ENCODE peak calls at places on chromosomes 2 and 18, in seven cellular contexts. G, Z, S, O, H, C and N are unnamed samples. For H3K4me1, the result is how much of the 10 kb centered on the place peaks cover.

GRCh38 chr2:166539340-166540162 is 45.5 kb upstream of the SCN7A start:
- DNase-seq in H (peak), S (no peak), C (peak), Z (peak), O (peak), G (peak), N (peak)

GRCh38 chr18:49447810-49448745 is 12.4 kb downstream of the DYM start:
- DNase-seq in C (peak), Z (no peak), H (peak), O (peak), S (no peak), G (peak), N (peak)

GRCh38 chr2:7071916-7072556 is 154.8 kb downstream of the RNF144A start:
- DNase-seq in Z (no peak), S (no peak), H (no peak), G (no peak), C (no peak), O (no peak), N (no peak)

GRCh38 chr2:238136820-238137537 is 1.5 kb upstream of the KLHL30 start:
- DNase-seq in G (peak), O (peak), Z (no peak), H (no peak), S (no peak), C (peak), N (no peak)

GRCh38 chr2:187546762-187547333 is 7.4 kb downstream of the TFPI start:
- DNase-seq in O (peak), H (no peak), G (no peak), C (no peak), Z (no peak), S (no peak), N (no peak)

GRCh38 chr2:176457486-176457885 is 188.2 kb downstream of the MTX2 start:
- DNase-seq in Z (no peak), G (no peak), C (no peak), S (no peak), H (no peak), O (no peak), N (no peak)

GRCh38 chr2:136980303-136980702 is 215.0 kb downstream of the THSD7B start:
- DNase-seq in S (no peak), Z (no peak), G (no peak), H (peak), C (no peak), O (no peak), N (no peak)

GRCh38 chr2:85132834-85133637 is at the start of gene TCF7L1:
- DNase-seq in S (peak), C (peak), Z (peak), H (peak), G (peak), O (peak), N (peak)

GRCh38 chr2:763766-764525 is 86.7 kb upstream of the TMEM18 start:
- DNase-seq in C (peak), Z (no peak), S (no peak), O (peak), H (no peak), G (no peak), N (no peak)

GRCh38 chr2:101725038-101725437 is 27.5 kb downstream of the MAP4K4 start:
- DNase-seq in H (no peak), Z (no peak), C (no peak), O (no peak), G (no peak), S (no peak), N (no peak)

GRCh38 chr2:101724113-101724450 is 26.6 kb downstream of the MAP4K4 start:
- DNase-seq in O (no peak), S (no peak), H (no peak), C (no peak), Z (no peak), G (no peak), N (no peak)

GRCh38 chr2:101722878-101723277 is 25.4 kb downstream of the MAP4K4 start:
- DNase-seq in H (peak), Z (no peak), C (no peak), O (no peak), G (no peak), S (no peak), N (no peak)

GRCh38 chr2:101723366-101724112 is 26.0 kb downstream of the MAP4K4 start:
- DNase-seq in C (no peak), H (no peak), G (no peak), S (no peak), O (no peak), Z (no peak), N (no peak)

GRCh38 chr2:101725515-101726192 is 28.1 kb downstream of the MAP4K4 start:
- DNase-seq in H (peak), S (peak), C (no peak), O (no peak), Z (no peak), G (no peak), N (peak)
- H3K4me1 ChIP-seq in H (under half), S (under half), C (under half), O (under half), Z (under half), G (under half), N (under half)

GRCh38 chr18:6198585-6198984 is 216.1 kb downstream of the L3MBTL4 start:
- DNase-seq in H (no peak), Z (no peak), G (no peak), C (no peak), S (no peak), O (no peak), N (no peak)
- H4K8ac ChIP-seq in H (no peak), Z (no peak), G (no peak), C (no peak), S (no peak), O (no peak), N (no peak)

DNA sequence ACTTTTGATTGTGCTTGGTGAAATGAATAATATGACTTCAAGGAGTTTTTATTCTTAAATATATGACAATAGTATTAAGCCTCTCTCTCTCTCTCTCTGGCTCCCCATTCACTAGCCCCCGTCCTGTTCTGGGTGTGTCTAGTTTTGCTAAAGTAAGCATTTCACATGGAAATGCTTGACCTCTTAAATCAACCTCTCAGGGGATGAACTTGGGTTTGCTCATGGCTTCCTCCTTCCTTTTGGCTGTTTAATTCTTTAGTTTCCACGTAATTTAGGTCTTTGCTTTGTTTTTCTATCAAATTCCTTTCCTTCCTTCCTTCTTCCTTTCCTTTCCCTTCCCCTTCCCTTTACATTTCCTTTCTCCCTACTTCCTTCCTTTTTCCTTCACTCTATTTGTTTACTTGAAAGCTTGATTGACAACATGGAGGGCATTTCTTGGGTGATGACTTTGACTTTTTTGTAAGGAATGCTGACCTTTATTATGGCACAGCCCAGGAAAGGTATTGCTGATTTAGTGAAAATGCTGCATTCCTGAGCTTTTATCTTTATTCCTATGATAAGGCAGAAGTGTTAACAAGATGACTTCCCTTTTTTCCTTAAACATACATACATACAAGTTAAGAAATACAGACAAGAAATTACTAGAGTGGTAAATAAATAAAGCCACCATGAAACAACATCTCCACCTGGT is 3.6 kb downstream of the DPP4 start:
- DNase-seq in H (peak), C (no peak), G (no peak), S (no peak), Z (no peak), O (no peak), N (no peak)
- H3K4me1 ChIP-seq in H (under half), C (under half), G (under half), S (under half), Z (under half), O (under half), N (under half)

GRCh38 chr18:3411854-3412268 is 38.1 kb upstream of the TGIF1 start:
- DNase-seq in S (no peak), Z (no peak), H (peak), C (no peak), G (no peak), O (peak), N (peak)
- H4K8ac ChIP-seq in S (peak), Z (no peak), H (no peak), C (no peak), G (no peak), O (no peak), N (no peak)

DNA sequence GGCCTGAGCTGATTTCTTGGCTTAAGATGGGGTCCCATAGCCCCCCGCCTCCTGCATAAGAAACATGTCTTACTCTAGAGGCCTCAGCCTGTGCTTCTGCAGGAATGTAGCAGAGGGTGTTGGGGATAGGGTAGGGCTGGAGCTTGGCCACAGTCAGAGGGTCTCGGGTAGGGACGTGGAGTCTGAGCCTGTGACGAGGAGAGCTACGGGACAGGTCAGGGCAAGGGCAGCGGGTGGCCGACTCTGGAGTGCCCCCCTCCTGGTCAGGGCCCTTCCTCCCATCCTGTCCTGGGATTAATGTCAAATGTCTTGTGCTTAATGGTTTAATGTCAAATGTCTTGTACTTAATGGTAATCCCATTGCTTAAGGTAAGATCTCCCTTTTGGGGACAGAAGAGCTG is 130.4 kb downstream of the GLI2 start:
- DNase-seq in Z (no peak), H (no peak), O (no peak), S (no peak), C (no peak), G (no peak), N (no peak)
- H3K4me1 ChIP-seq in Z (under half), H (under half), O (under half), S (under half), C (half or more), G (half or more), N (under half)

GRCh38 chr18:48091869-48092497 is 161.5 kb upstream of the SMAD2 start:
- DNase-seq in G (no peak), Z (no peak), H (no peak), O (no peak), S (no peak), C (no peak), N (no peak)

GRCh38 chr18:48098007-48098406 is 167.5 kb upstream of the SMAD2 start:
- DNase-seq in Z (no peak), G (no peak), H (no peak), C (no peak), S (no peak), O (no peak), N (no peak)

GRCh38 chr18:48093104-48093503 is 162.6 kb upstream of the SMAD2 start:
- DNase-seq in G (no peak), Z (no peak), O (no peak), C (no peak), S (no peak), H (no peak), N (no peak)

GRCh38 chr18:48098538-48098937 is 168.1 kb upstream of the SMAD2 start:
- DNase-seq in G (no peak), Z (no peak), H (no peak), O (no peak), C (no peak), S (no peak), N (no peak)

DNA sequence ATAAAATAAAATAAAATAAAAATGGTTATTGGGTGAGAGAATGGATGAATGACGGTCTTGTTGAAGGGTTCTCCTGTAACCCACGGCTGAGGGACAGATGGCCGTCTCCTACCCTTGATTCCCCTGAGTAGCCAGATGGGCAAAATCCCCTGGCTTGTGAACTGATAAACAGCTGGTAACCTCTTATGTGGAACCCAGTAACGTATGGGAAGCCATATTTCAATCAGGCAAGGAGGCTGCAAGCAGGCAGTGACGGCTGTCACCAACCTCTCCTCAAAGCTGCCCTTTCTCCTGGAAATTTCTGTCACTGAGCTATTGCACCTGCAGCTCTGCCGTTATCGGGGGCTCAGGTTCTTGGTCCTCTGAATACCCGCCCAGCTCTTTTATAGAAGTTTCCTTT is 165.3 kb upstream of the SMAD2 start:
- DNase-seq in Z (no peak), S (no peak), H (no peak), G (no peak), O (no peak), C (no peak), N (no peak)
- H4K8ac ChIP-seq in Z (no peak), S (no peak), H (no peak), G (no peak), O (no peak), C (no peak), N (no peak)

GRCh38 chr2:134315471-134315870 is 61.6 kb downstream of the MGAT5 start:
- DNase-seq in S (no peak), G (no peak), C (no peak), Z (no peak), H (no peak), O (no peak), N (no peak)
- H3K4me1 ChIP-seq in S (under half), G (under half), C (under half), Z (under half), H (under half), O (under half), N (under half)

GRCh38 chr2:201970786-201971108 is 62.9 kb upstream of the FZD7 start:
- DNase-seq in C (no peak), S (no peak), Z (no peak), O (no peak), G (no peak), H (no peak), N (no peak)
- H4K8ac ChIP-seq in C (no peak), S (no peak), Z (no peak), O (no peak), G (no peak), H (no peak), N (no peak)

GRCh38 chr2:205757271-205757670 is 75.0 kb downstream of the NRP2 start:
- DNase-seq in C (no peak), H (no peak), G (no peak), S (no peak), O (no peak), Z (no peak), N (no peak)

GRCh38 chr2:205759732-205760516 is 77.6 kb downstream of the NRP2 start:
- DNase-seq in Z (no peak), H (no peak), C (peak), S (no peak), O (no peak), G (no peak), N (no peak)

GRCh38 chr2:205759286-205759685 is 77.0 kb downstream of the NRP2 start:
- DNase-seq in O (no peak), S (no peak), Z (no peak), C (no peak), G (no peak), H (no peak), N (no peak)

GRCh38 chr2:205758051-205758450 is 75.8 kb downstream of the NRP2 start:
- DNase-seq in C (peak), S (no peak), H (peak), Z (no peak), G (peak), O (no peak), N (no peak)

DNA sequence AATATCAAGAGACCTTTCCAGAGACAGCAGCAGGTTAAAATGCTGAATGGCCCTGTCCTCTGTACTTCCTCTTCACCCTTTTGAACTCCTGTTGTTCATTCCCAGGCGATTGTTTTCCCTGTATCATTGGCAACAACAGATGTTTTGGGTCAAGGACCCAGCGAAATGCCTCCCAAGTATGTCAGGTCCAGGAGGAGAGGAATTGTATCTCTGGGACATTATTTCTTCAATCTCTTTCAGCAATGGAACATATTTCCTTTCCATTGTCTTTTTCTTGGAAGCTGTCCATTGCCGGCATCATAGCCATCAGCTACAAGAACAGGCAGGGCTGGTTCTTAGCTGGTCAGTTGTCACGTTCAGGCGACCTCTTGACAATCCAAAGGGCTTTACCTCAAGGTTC is 76.2 kb downstream of the NRP2 start:
- DNase-seq in C (no peak), G (no peak), S (no peak), Z (no peak), O (no peak), H (no peak), N (no peak)
- H3K4me1 ChIP-seq in C (under half), G (under half), S (under half), Z (under half), O (under half), H (under half), N (under half)